ENCODE peak calls at places on chromosome 17, in seven cellular contexts. O, Z, G, C, L, Q and R are unnamed samples.

GRCh38 chr17:39740357-39741111 is 2.8 kb downstream of the GRB7 start:
- DNase-seq in O (peak; percentile 60), Z (peak; percentile 49), G (peak; percentile 63), C (peak; percentile 29), L (no peak), Q (peak; percentile 78), R (peak; percentile 95)

GRCh38 chr17:12859520-12859919 is 70.2 kb downstream of the ARHGAP44 start:
- DNase-seq in O (no peak), Z (no peak), G (no peak), C (no peak), L (no peak), Q (no peak), R (no peak)

GRCh38 chr17:39573447-39574298 is 34.0 kb downstream of the NEUROD2 start:
- DNase-seq in O (peak; percentile 69), Z (peak; percentile 73), G (peak; percentile 81), C (peak; percentile 63), L (no peak), Q (peak; percentile 70), R (peak; percentile 87)

GRCh38 chr17:82963104-82963950 is 116.1 kb upstream of the METRNL start:
- DNase-seq in O (peak; percentile 76), Z (peak; percentile 70), G (peak; percentile 86), C (peak; percentile 84), L (peak; percentile 32), Q (peak; percentile 86), R (peak; percentile 95)

GRCh38 chr17:38751144-38751802 is 1.3 kb upstream of the PSMB3 start:
- DNase-seq in O (no peak), Z (no peak), G (peak; percentile 40), C (peak; percentile 17), L (no peak), Q (no peak), R (no peak)

GRCh38 chr17:56896968-56897359 is 16.9 kb downstream of the TRIM25 start:
- DNase-seq in O (peak; percentile 62), Z (no peak), G (no peak), C (no peak), L (no peak), Q (no peak), R (no peak)

GRCh38 chr17:75228305-75228704 is 22.8 kb downstream of the NUP85 start:
- DNase-seq in O (no peak), Z (no peak), G (no peak), C (no peak), L (no peak), Q (no peak), R (no peak)

GRCh38 chr17:850828-851759 is 68.9 kb downstream of the MRM3 start:
- DNase-seq in O (no peak), Z (peak; percentile 55), G (peak; percentile 51), C (peak; percentile 85), L (no peak), Q (no peak), R (no peak)

GRCh38 chr17:17088104-17088485 is 45.8 kb downstream of the MPRIP start:
- DNase-seq in O (peak; percentile 2), Z (peak; percentile 16), G (no peak), C (no peak), L (no peak), Q (no peak), R (no peak)

GRCh38 chr17:63476857-63477470 is at the start of gene ACE:
- DNase-seq in O (peak; percentile 81), Z (no peak), G (peak; percentile 25), C (no peak), L (no peak), Q (peak; percentile 77), R (peak; percentile 85)

GRCh38 chr17:44758414-44759095 is at the start of gene ADAM11:
- DNase-seq in O (no peak), Z (no peak), G (no peak), C (no peak), L (no peak), Q (no peak), R (peak; percentile 69)

GRCh38 chr17:13562271-13562800 is 39.4 kb downstream of the HS3ST3A1 start:
- DNase-seq in O (no peak), Z (peak; percentile 55), G (no peak), C (peak; percentile 92), L (no peak), Q (no peak), R (no peak)

GRCh38 chr17:41265078-41265477 is at the start of gene KRTAP9-6:
- DNase-seq in O (no peak), Z (no peak), G (no peak), C (no peak), L (no peak), Q (no peak), R (no peak)

GRCh38 chr17:43398724-43399595 is at the start of gene ARL4D:
- DNase-seq in O (peak; percentile 92), Z (peak; percentile 91), G (peak; percentile 88), C (peak; percentile 72), L (no peak), Q (peak; percentile 88), R (peak; percentile 93)

GRCh38 chr17:6755731-6756184 is at the start of gene XAF1:
- DNase-seq in O (peak; percentile 52), Z (peak; percentile 45), G (peak; percentile 72), C (peak; percentile 63), L (peak; percentile 26), Q (no peak), R (no peak)

GRCh38 chr17:82107341-82107860 is 9.4 kb upstream of the FASN start:
- DNase-seq in O (no peak), Z (peak; percentile 18), G (no peak), C (no peak), L (no peak), Q (no peak), R (peak; percentile 44)

GRCh38 chr17:28338056-28338768 is 2.7 kb downstream of the TNFAIP1 start:
- DNase-seq in O (no peak), Z (no peak), G (peak; percentile 61), C (peak; percentile 59), L (no peak), Q (no peak), R (no peak)

GRCh38 chr17:43392397-43392796 is 6.4 kb upstream of the ARL4D start:
- DNase-seq in O (no peak), Z (no peak), G (no peak), C (no peak), L (no peak), Q (no peak), R (no peak)

GRCh38 chr17:11026903-11027302 is 189.0 kb upstream of the PIRT start:
- DNase-seq in O (no peak), Z (no peak), G (no peak), C (no peak), L (no peak), Q (no peak), R (no peak)

GRCh38 chr17:48626470-48627241 is 498 bp upstream of the HOXB9 start:
- DNase-seq in O (peak; percentile 80), Z (no peak), G (peak; percentile 29), C (peak; percentile 81), L (no peak), Q (peak; percentile 71), R (peak; percentile 73)

DNA sequence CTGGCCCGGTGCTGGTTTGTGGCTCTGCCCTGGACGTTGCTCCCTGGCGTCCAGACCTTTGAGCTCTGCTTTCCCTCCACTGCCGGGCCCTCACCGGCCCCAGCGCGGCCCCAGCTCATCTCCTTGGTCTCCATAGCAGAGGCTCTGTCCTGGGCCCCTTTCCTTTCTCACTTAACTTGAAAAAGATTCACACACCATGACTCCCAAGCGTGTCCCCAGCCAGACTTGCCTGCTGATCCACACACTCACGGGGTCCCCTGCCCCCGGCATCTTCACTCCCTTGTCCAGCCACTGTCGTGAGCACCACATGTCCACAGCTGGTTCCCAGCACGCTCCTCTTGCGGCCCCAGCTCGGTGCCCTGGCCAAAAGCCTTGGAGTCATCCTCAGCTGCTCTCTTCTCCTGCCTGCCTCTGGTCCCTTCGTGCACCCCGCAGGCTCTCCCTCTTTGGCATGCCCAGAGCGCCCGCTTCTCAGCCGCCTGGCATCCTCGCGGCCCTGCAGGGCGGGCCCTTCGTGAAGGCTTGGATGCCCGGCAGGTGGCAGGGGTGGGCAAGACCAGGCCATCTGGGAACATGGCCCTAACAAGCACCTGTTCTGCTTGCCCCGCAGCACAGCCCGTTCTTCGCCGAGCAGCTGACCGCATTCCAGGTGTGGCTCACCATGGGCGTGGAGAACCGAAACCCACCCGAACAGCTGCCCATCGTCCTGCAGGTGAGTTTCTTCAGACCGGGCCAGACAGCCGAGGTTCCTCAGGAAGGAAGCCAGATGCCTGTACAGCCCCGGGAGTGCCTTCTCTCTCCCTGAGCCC is 145.6 kb upstream of the CHMP6 start:
- DNase-seq in O (peak; percentile 53), Z (no peak), G (no peak), C (no peak), L (no peak), Q (no peak), R (no peak)
- TF ChIP-seq CTCF in O (no peak), Z (no peak), G (no peak), C (no peak), L (no peak), Q (no peak), R (no peak)

GRCh38 chr17:2400877-2401425 is at the start of gene MNT:
- DNase-seq in O (peak; percentile 96), Z (peak; percentile 94), G (peak; percentile 98), C (peak; percentile 95), L (peak; percentile 83), Q (peak; percentile 94), R (peak; percentile 92)
- TF ChIP-seq CTCF in O (no peak), Z (peak; percentile 21), G (no peak), C (no peak), L (no peak), Q (no peak), R (no peak)

DNA sequence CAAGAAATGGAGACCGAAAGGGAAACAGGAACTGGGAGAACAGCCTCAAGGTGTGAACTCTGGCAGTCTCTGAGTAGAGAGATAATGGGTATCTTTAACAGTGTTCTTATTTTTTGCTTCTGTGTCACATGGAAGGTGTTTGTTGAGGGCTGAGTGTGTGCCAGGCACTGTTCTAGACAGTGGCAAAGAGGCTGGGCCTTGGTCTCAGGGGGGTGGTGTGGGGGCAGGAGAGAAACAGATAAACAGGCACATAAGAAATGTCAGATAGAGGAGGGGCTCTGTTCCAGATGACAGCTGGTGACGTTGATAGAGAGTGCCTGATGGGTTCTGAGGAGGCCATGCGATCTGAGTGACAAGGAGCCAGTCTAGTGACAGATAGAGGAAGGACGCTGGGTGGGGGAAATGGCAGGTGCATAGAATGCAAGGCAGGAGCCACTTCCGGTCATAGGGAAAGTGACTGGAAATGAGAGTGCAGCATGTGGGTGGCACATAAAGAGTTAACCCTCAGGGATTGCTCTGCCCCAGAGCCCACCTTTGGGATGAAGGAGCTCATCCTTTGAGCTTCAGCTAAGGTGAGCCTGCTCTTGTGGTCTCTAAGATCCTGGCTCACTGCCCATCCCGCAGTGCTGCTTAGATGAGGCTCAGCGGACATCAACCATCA is 33.9 kb downstream of the EPN2 start:
- DNase-seq in O (no peak), Z (no peak), G (no peak), C (no peak), L (no peak), Q (no peak), R (no peak)
- TF ChIP-seq CTCF in O (no peak), Z (no peak), G (no peak), C (no peak), L (no peak), Q (no peak), R (no peak)

DNA sequence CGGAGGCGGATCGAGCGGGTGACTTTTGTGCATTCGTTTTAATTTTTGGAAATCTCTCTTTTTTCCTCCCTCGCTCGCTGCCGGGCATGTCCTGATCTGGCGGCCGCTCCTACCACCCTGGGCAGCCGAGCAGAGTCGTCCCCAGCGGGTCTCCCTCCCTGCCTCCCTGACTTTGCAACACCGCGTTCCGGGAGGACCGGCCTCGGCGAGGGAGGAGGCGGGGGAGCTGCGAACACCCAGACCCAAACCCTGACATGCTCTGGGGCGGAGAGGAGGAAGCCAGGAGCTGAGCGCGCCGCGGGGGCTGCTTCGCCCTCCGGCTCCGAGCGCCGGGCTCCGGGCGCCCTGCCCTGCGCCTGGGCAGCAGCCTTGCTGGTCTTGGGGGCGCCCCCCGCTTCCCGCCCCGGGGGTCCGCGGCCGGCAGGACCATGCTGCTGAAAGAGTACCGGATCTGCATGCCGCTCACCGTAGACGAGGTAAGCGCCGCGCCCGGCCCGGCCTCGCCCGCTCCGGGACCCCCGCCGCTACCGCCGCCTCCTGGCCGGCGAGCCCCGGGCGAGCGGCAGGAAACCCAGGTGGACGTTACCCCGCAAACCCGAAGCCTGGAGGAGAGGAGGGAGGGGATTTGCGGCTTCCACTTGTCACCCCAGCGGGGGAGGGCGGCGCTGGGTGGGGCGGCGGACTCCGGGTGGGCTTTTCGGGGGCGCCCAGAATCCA is 804 bp downstream of the PITPNC1 start:
- DNase-seq in O (peak; percentile 53), Z (peak; percentile 47), G (peak; percentile 66), C (peak; percentile 50), L (no peak), Q (peak; percentile 54), R (peak; percentile 60)
- TF ChIP-seq CTCF in O (peak; percentile 36), Z (peak; percentile 19), G (peak; percentile 23), C (no peak), L (peak; percentile 33), Q (no peak), R (peak; percentile 25)